ENCODE peak calls at places on chromosomes 7 and 10, in nine cellular contexts. L, O, D, G, N, T, C, Y and W are unnamed samples.

GRCh38 chr7:17405786-17406185 is 107.3 kb downstream of the AHR start:
- DNase-seq in C (peak), G (no peak), D (no peak), T (peak), N (peak), Y (no peak), L (peak), O (no peak), W (no peak)

GRCh38 chr7:94510582-94511456 is 1.2 kb downstream of the CASD1 start:
- DNase-seq in C (peak), T (peak), L (peak), D (peak), G (peak), N (peak), Y (peak), O (peak), W (peak)

GRCh38 chr10:46070749-46071148 is 24.7 kb upstream of the MSMB start:
- DNase-seq in N (no peak), O (no peak), C (no peak), G (no peak), Y (no peak), T (no peak), D (no peak), L (no peak), W (no peak)

GRCh38 chr10:122497241-122497640 is 35.9 kb downstream of the HTRA1 start:
- DNase-seq in Y (no peak), C (no peak), G (no peak), N (no peak), O (no peak), L (no peak), T (no peak), D (no peak), W (no peak)

GRCh38 chr10:69649771-69650550 is 19.9 kb downstream of the FAM241B start:
- DNase-seq in L (peak), C (no peak), T (no peak), Y (no peak), N (no peak), O (no peak), G (no peak), D (no peak), W (no peak)

GRCh38 chr10:71852335-71852937 is 1.4 kb upstream of the PSAP start:
- DNase-seq in O (peak), G (peak), N (no peak), C (peak), Y (no peak), L (no peak), D (peak), T (no peak), W (no peak)

GRCh38 chr10:111035542-111035941 is 41.3 kb upstream of the ADRA2A start:
- DNase-seq in T (peak), O (no peak), G (no peak), D (no peak), C (no peak), N (no peak), Y (no peak), L (no peak), W (no peak)

GRCh38 chr10:13658864-13659685 is 72.3 kb downstream of the PRPF18 start:
- DNase-seq in Y (no peak), N (no peak), G (no peak), C (peak), T (no peak), D (peak), L (no peak), O (peak), W (no peak)

GRCh38 chr10:119197921-119198320 is 9.4 kb upstream of the GRK5 start:
- DNase-seq in N (peak), D (no peak), C (no peak), G (no peak), L (peak), T (peak), O (no peak), Y (no peak), W (no peak)

GRCh38 chr10:47339186-47339735 is 8.9 kb upstream of the RBP3 start:
- DNase-seq in Y (no peak), T (no peak), N (no peak), C (no peak), D (no peak), G (no peak), O (no peak), L (no peak), W (no peak)

GRCh38 chr7:80145780-80146422 is 11.3 kb downstream of the GNAI1 start:
- DNase-seq in D (no peak), N (peak), Y (no peak), T (peak), O (no peak), C (no peak), G (no peak), L (no peak), W (no peak)

GRCh38 chr7:41834805-41835694 is 132.2 kb upstream of the INHBA start:
- DNase-seq in G (no peak), D (peak), T (peak), L (no peak), N (peak), O (no peak), C (no peak), Y (no peak), W (no peak)

GRCh38 chr10:46223064-46223480 is 63.7 kb upstream of the ANTXRL start:
- DNase-seq in C (no peak), Y (no peak), D (no peak), T (no peak), L (no peak), N (no peak), O (peak), G (no peak), W (no peak)

GRCh38 chr7:74526780-74527179 is 73.1 kb downstream of the GTF2IRD1 start:
- DNase-seq in L (no peak), T (no peak), O (peak), Y (no peak), N (no peak), G (peak), C (no peak), D (no peak), W (no peak)

GRCh38 chr10:33661580-33662269 is 327.3 kb upstream of the NRP1 start:
- DNase-seq in L (peak), D (peak), T (no peak), C (peak), G (peak), O (peak), N (peak), Y (no peak), W (peak)

GRCh38 chr10:119364941-119365340 is 157.6 kb downstream of the GRK5 start:
- DNase-seq in C (peak), N (no peak), L (no peak), T (peak), D (no peak), G (no peak), O (no peak), Y (no peak), W (no peak)

GRCh38 chr7:52431082-52431815 is 604.2 kb upstream of the POM121L12 start:
- DNase-seq in C (no peak), T (no peak), O (no peak), D (no peak), L (no peak), N (no peak), Y (no peak), G (no peak), W (no peak)

GRCh38 chr7:140675726-140676125 is 3.0 kb downstream of the ADCK2 start:
- DNase-seq in T (no peak), O (no peak), D (no peak), N (no peak), C (no peak), G (no peak), L (no peak), Y (no peak), W (no peak)

GRCh38 chr7:10974717-10975032 is 1.0 kb downstream of the PHF14 start:
- DNase-seq in C (no peak), G (no peak), T (no peak), O (no peak), D (no peak), L (no peak), Y (no peak), N (no peak), W (no peak)
- H3K27ac ChIP-seq in C (no peak), G (no peak), T (no peak), O (no peak), D (no peak), L (no peak), Y (peak), N (peak), W (no peak)

DNA sequence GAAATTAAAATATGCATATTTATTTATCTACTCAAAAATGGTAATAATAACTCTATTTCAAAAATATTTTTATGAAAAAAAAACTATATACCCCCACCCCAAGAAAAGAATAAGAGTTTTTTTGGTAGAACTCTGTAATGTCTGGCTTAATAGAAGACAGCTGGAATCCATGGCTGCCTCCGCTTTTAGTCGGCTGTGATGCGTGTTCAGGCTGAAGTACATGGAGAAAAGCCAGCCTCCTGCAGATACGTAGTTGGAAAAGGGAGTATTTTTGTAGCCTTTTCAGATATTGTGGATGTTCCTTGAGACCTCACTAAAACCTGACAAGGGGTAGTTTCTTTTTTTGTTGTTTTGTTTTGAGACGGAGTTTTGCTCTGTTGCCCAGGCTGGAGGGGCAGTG is 10.0 kb downstream of the FOXK1 start:
- DNase-seq in G (no peak), N (peak), O (no peak), L (no peak), C (no peak), D (no peak), T (no peak), Y (no peak), W (no peak)
- H3K27ac ChIP-seq in G (no peak), N (no peak), O (no peak), L (no peak), C (no peak), D (peak), T (no peak), Y (no peak), W (no peak)

GRCh38 chr7:135162382-135163001 is 8.0 kb downstream of the CYREN start:
- DNase-seq in Y (no peak), G (no peak), C (no peak), D (no peak), N (no peak), O (no peak), L (no peak), T (no peak), W (no peak)
- H3K27ac ChIP-seq in Y (no peak), G (no peak), C (no peak), D (no peak), N (no peak), O (no peak), L (no peak), T (no peak), W (no peak)

GRCh38 chr10:11335167-11335652 is 276.2 kb downstream of the USP6NL start:
- DNase-seq in O (no peak), C (no peak), Y (no peak), L (no peak), D (no peak), G (no peak), N (peak), T (peak), W (no peak)
- H3K27ac ChIP-seq in O (no peak), C (no peak), Y (no peak), L (no peak), D (no peak), G (no peak), N (peak), T (no peak), W (peak)

GRCh38 chr7:22082886-22083710 is 137.4 kb upstream of the CDCA7L start:
- DNase-seq in G (peak), O (peak), D (peak), L (peak), N (peak), Y (peak), C (peak), T (peak), W (peak)

GRCh38 chr7:22087861-22088260 is 142.2 kb upstream of the CDCA7L start:
- DNase-seq in Y (no peak), L (no peak), C (no peak), N (no peak), T (no peak), O (no peak), G (no peak), D (no peak), W (no peak)

GRCh38 chr7:22082553-22082885 is 136.8 kb upstream of the CDCA7L start:
- DNase-seq in G (no peak), L (no peak), N (no peak), O (no peak), T (no peak), D (no peak), C (no peak), Y (no peak), W (no peak)

GRCh38 chr7:22083711-22084289 is 138.1 kb upstream of the CDCA7L start:
- DNase-seq in N (no peak), D (peak), T (no peak), L (peak), Y (no peak), O (no peak), C (no peak), G (no peak), W (no peak)
- H3K27ac ChIP-seq in N (no peak), D (no peak), T (peak), L (no peak), Y (no peak), O (peak), C (no peak), G (no peak), W (peak)

GRCh38 chr10:132422931-132423813 is 26.2 kb downstream of the PWWP2B start:
- DNase-seq in T (no peak), G (no peak), Y (no peak), O (no peak), L (no peak), D (no peak), N (no peak), C (no peak), W (no peak)

GRCh38 chr10:132421377-132422168 is 24.6 kb downstream of the PWWP2B start:
- DNase-seq in T (peak), N (peak), L (peak), C (peak), O (peak), D (peak), G (peak), Y (peak), W (peak)

GRCh38 chr10:132420469-132421376 is 23.7 kb downstream of the PWWP2B start:
- DNase-seq in G (no peak), O (peak), L (peak), N (no peak), C (peak), Y (no peak), T (no peak), D (no peak), W (no peak)

GRCh38 chr10:132423966-132424847 is 27.2 kb downstream of the PWWP2B start:
- DNase-seq in L (no peak), N (no peak), G (no peak), Y (no peak), T (no peak), C (no peak), O (no peak), D (no peak), W (no peak)

GRCh38 chr10:132422169-132422691 is 25.2 kb downstream of the PWWP2B start:
- DNase-seq in G (no peak), N (no peak), O (no peak), C (no peak), T (no peak), Y (no peak), D (no peak), L (no peak), W (no peak)
- H3K27ac ChIP-seq in G (peak), N (peak), O (peak), C (peak), T (no peak), Y (no peak), D (no peak), L (peak), W (peak)

GRCh38 chr7:104980440-104980839 is 33.6 kb upstream of the KMT2E start:
- DNase-seq in Y (no peak), O (no peak), N (no peak), L (peak), D (no peak), C (no peak), G (no peak), T (no peak), W (no peak)
- H3K27ac ChIP-seq in Y (no peak), O (peak), N (peak), L (peak), D (no peak), C (no peak), G (no peak), T (no peak), W (no peak)

GRCh38 chr7:1640376-1641172 is 29.5 kb upstream of the ELFN1 start:
- DNase-seq in D (no peak), L (no peak), O (no peak), G (no peak), C (no peak), N (no peak), Y (no peak), T (no peak), W (no peak)
- H3K27ac ChIP-seq in D (no peak), L (no peak), O (no peak), G (no peak), C (no peak), N (no peak), Y (no peak), T (no peak), W (no peak)

GRCh38 chr10:67607472-67607871 is 88.5 kb downstream of the CTNNA3 start:
- DNase-seq in T (peak), L (peak), N (peak), Y (no peak), D (no peak), C (no peak), O (no peak), G (no peak), W (no peak)

GRCh38 chr10:67608001-67608400 is 88.0 kb downstream of the CTNNA3 start:
- DNase-seq in D (no peak), C (no peak), L (no peak), O (no peak), Y (no peak), T (no peak), N (no peak), G (no peak), W (no peak)

GRCh38 chr10:67603086-67603485 is 92.9 kb downstream of the CTNNA3 start:
- DNase-seq in L (no peak), O (no peak), T (no peak), G (no peak), Y (no peak), N (no peak), D (no peak), C (no peak), W (no peak)

GRCh38 chr10:67603701-67604100 is 92.3 kb downstream of the CTNNA3 start:
- DNase-seq in D (no peak), N (no peak), C (no peak), G (no peak), Y (no peak), T (peak), L (peak), O (no peak), W (no peak)

GRCh38 chr10:67606572-67606971 is 89.4 kb downstream of the CTNNA3 start:
- DNase-seq in L (peak), C (no peak), G (no peak), D (no peak), T (peak), Y (no peak), O (no peak), N (peak), W (no peak)
- H3K27ac ChIP-seq in L (peak), C (no peak), G (no peak), D (no peak), T (peak), Y (no peak), O (no peak), N (no peak), W (no peak)

DNA sequence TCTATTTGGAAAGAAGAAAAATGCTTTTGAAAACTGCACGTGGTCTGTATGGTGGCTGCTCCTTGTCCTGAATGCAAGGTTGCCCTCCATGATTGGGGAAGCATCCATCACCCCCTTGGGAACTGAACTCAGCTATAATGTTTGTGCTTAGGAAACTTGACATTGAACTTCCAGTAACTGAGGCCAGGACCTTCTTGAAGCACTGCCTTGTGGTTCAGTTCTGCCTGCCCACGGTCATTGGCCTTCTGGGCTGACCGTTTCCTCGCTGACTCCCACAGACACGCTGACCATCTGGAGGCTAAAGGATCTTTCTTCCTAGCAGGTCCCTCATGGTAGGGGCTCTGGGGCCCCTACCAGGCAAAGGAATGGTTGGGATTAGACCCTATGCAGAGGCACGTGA is 247.8 kb downstream of the CAMK1D start:
- DNase-seq in G (no peak), Y (no peak), N (no peak), D (no peak), C (no peak), T (no peak), O (no peak), L (no peak), W (no peak)
- H3K27ac ChIP-seq in G (no peak), Y (no peak), N (no peak), D (no peak), C (no peak), T (no peak), O (no peak), L (no peak), W (no peak)